ENCODE peak calls at places on chromosomes 11 and 22, in six cellular contexts. L is activated T-cell treated with anti-CD3 and anti-CD28 coated beads for 1 hour; V is non-pigmented ciliary epithelial cell; R is K562; P is stimulated activated CD4-positive, alpha-beta T cell treated with anti-CD3 and anti-CD28 coated beads, TNF-alpha, amount 100 ng/mL, for 48 hours; A is sigmoid colon. X is an unnamed sample.

GRCh38 chr11:130389315-130389935 is 39.0 kb downstream of the ADAMTS8 start:
- DNase-seq in V (no peak), P (no peak), L (no peak), R (no peak), A (no peak), X (no peak)

GRCh38 chr11:19428206-19429001 is 187.7 kb upstream of the E2F8 start:
- DNase-seq in L (no peak), A (no peak), V (no peak), P (no peak), R (no peak), X (no peak)

GRCh38 chr11:15143855-15144254 is 29.1 kb downstream of the INSC start:
- DNase-seq in L (no peak), P (no peak), V (no peak), R (no peak), A (no peak), X (no peak)

GRCh38 chr11:62266558-62266957 is 3.4 kb upstream of the SCGB2A2 start:
- DNase-seq in L (no peak), P (no peak), R (no peak), A (no peak), V (no peak), X (no peak)

GRCh38 chr11:95459268-95460040 is 228.5 kb upstream of the SESN3 start:
- DNase-seq in A (no peak), P (no peak), R (no peak), V (no peak), L (no peak), X (no peak)

GRCh38 chr11:122751298-122752070 is 86.8 kb upstream of the CRTAM start:
- DNase-seq in A (peak), V (no peak), P (no peak), R (no peak), L (no peak), X (no peak)

GRCh38 chr11:14029971-14030531 is 67.5 kb downstream of the SPON1 start:
- DNase-seq in V (no peak), R (peak), L (no peak), P (no peak), A (peak), X (peak)

GRCh38 chr22:48096411-48096810 is 1334.0 kb downstream of the TBC1D22A start:
- DNase-seq in R (no peak), V (no peak), L (no peak), P (no peak), A (peak), X (no peak)

GRCh38 chr11:20156280-20156875 is 3.9 kb downstream of the DBX1 start:
- DNase-seq in P (no peak), L (peak), R (peak), V (no peak), A (no peak), X (no peak)

GRCh38 chr11:65524010-65524746 is 705 bp upstream of the SCYL1 start:
- DNase-seq in L (no peak), R (peak), P (no peak), V (no peak), A (peak), X (peak)

GRCh38 chr22:40922484-40923303 is 28.5 kb upstream of the RBX1 start:
- DNase-seq in A (no peak), P (peak), V (peak), L (no peak), R (peak), X (no peak)

GRCh38 chr11:47524200-47524874 is 28.6 kb downstream of the CELF1 start:
- DNase-seq in V (no peak), A (peak), P (no peak), R (no peak), L (no peak), X (no peak)

GRCh38 chr11:61158691-61159381 is 2.4 kb downstream of the VPS37C start:
- DNase-seq in L (no peak), R (no peak), A (peak), P (no peak), V (no peak), X (no peak)

GRCh38 chr11:69480547-69481392 is 693 bp upstream of the LINC01488 start:
- DNase-seq in A (no peak), V (no peak), R (no peak), L (no peak), P (no peak), X (peak)

GRCh38 chr22:49657974-49658550 is 169.6 kb downstream of the BRD1 start:
- DNase-seq in R (no peak), V (no peak), P (no peak), A (peak), L (no peak), X (peak)

GRCh38 chr22:26975381-26975780 is 318.0 kb downstream of the MIAT start:
- DNase-seq in V (no peak), R (no peak), P (no peak), A (no peak), L (no peak), X (no peak)

GRCh38 chr11:9796276-9796675 is 132.4 kb downstream of the SWAP70 start:
- DNase-seq in V (no peak), P (no peak), L (no peak), A (no peak), R (no peak), X (no peak)

GRCh38 chr11:95937358-95937757 is 13.5 kb upstream of the MTMR2 start:
- DNase-seq in L (no peak), P (no peak), V (no peak), A (no peak), R (no peak), X (no peak)

GRCh38 chr22:48391171-48391711 is 1436.4 kb downstream of the BRD1 start:
- DNase-seq in R (no peak), V (no peak), P (no peak), A (peak), L (no peak), X (no peak)

GRCh38 chr11:44190883-44191230 is 95.4 kb downstream of the EXT2 start:
- DNase-seq in R (no peak), A (no peak), L (no peak), P (no peak), V (no peak), X (no peak)

GRCh38 chr11:12271241-12271640 is 106.1 kb upstream of the PARVA start:
- DNase-seq in P (no peak), L (no peak), R (no peak), V (no peak), A (no peak), X (no peak)

GRCh38 chr11:7595016-7595869 is 78.1 kb downstream of the CYB5R2 start:
- DNase-seq in P (no peak), L (no peak), V (no peak), R (no peak), A (no peak), X (no peak)

X was measured in lower lobe of right lung.